ENCODE peak calls at places on chromosomes 13 and 19, in eight cellular contexts. O is epithelial cell of esophagus, P is GM12892, X is amygdala, Y is lower lobe of right lung, D is ELR, I is PC-9, H is upper lobe of right lung. Q is an unnamed sample.
A peak's percentile ranks its signal among the peaks of the same experiment; 100 is the strongest.

GRCh38 chr13:41554626-41555386 is 97.5 kb downstream of the RGCC start:
- DNase-seq in O (no peak), P (peak; percentile 55), X (no peak), Y (no peak), D (peak; percentile 22), I (no peak), H (no peak), Q (no peak)

GRCh38 chr19:47573076-47574026 is at the start of gene ZNF541:
- DNase-seq in O (peak; percentile 38), P (no peak), X (peak; percentile 54), Y (peak; percentile 76), D (no peak), I (no peak), H (peak; percentile 83), Q (peak; percentile 89)

GRCh38 chr13:100483836-100484381 is 104.7 kb downstream of the GGACT start:
- DNase-seq in O (no peak), P (no peak), X (no peak), Y (no peak), D (no peak), I (no peak), H (no peak), Q (no peak)

GRCh38 chr13:94712812-94713555 is 639 bp upstream of the SOX21 start:
- DNase-seq in O (peak; percentile 65), P (no peak), X (peak; percentile 59), Y (no peak), D (peak; percentile 47), I (no peak), H (peak; percentile 68), Q (no peak)

GRCh38 chr13:80100636-80101035 is 240.3 kb downstream of the SPRY2 start:
- DNase-seq in O (no peak), P (no peak), X (no peak), Y (no peak), D (no peak), I (no peak), H (no peak), Q (no peak)

GRCh38 chr13:76717092-76717491 is 169.1 kb downstream of the KCTD12 start:
- DNase-seq in O (peak; percentile 38), P (no peak), X (no peak), Y (no peak), D (peak; percentile 75), I (no peak), H (no peak), Q (no peak)

GRCh38 chr13:20870829-20871228 is 31.7 kb downstream of the XPO4 start:
- DNase-seq in O (no peak), P (no peak), X (no peak), Y (no peak), D (no peak), I (no peak), H (no peak), Q (no peak)

GRCh38 chr13:80989241-80989640 is 648.3 kb upstream of the SPRY2 start:
- DNase-seq in O (no peak), P (no peak), X (no peak), Y (no peak), D (peak; percentile 31), I (no peak), H (no peak), Q (no peak)

GRCh38 chr19:12794196-12794921 is 3.1 kb downstream of the JUNB start:
- DNase-seq in O (no peak), P (no peak), X (no peak), Y (no peak), D (peak; percentile 13), I (no peak), H (no peak), Q (no peak)

GRCh38 chr13:102945324-102945815 is 99.5 kb downstream of the ERCC5 start:
- DNase-seq in O (no peak), P (no peak), X (no peak), Y (no peak), D (no peak), I (no peak), H (no peak), Q (no peak)

GRCh38 chr13:64551755-64552154 is 2678.4 kb downstream of the PCDH9 start:
- DNase-seq in O (peak; percentile 96), P (no peak), X (no peak), Y (no peak), D (peak; percentile 87), I (no peak), H (no peak), Q (no peak)

GRCh38 chr13:52020191-52020590 is 4.3 kb upstream of the UTP14C start:
- DNase-seq in O (no peak), P (no peak), X (no peak), Y (no peak), D (no peak), I (no peak), H (no peak), Q (no peak)

GRCh38 chr19:47156861-47157454 is 26.3 kb downstream of the SAE1 start:
- DNase-seq in O (no peak), P (no peak), X (no peak), Y (no peak), D (no peak), I (no peak), H (no peak), Q (no peak)